ENCODE peak calls at places on chromosome 21, in nine cellular contexts. One of them, this sample, is unnamed.

GRCh38 chr21:37871121-37871862 is 45.0 kb downstream of the KCNJ6 start:
- DNase-seq in psoas muscle: no peak
- DNase-seq in aorta: no peak
- DNase-seq in MG63: no peak
- DNase-seq in Karpas-422: no peak
- DNase-seq in tibial artery: no peak
- DNase-seq in H54: no peak
- DNase-seq in activated CD8-positive, alpha-beta memory T cell treated with anti-CD3 and anti-CD28 coated beads for 4 hours: no peak
- DNase-seq in ACHN: no peak
- DNase-seq in this sample: no peak

GRCh38 chr21:26806734-26807372 is 38.4 kb downstream of the ADAMTS1 start:
- DNase-seq in aorta: no peak
- DNase-seq in MG63: no peak
- DNase-seq in activated CD8-positive, alpha-beta memory T cell treated with anti-CD3 and anti-CD28 coated beads for 4 hours: no peak
- DNase-seq in psoas muscle: no peak
- DNase-seq in Karpas-422: no peak
- DNase-seq in tibial artery: no peak
- DNase-seq in H54: peak; percentile 29
- DNase-seq in ACHN: no peak
- DNase-seq in this sample: no peak

GRCh38 chr21:23853796-23854379 is 1753.4 kb downstream of the MRPL39 start:
- DNase-seq in aorta: no peak
- DNase-seq in tibial artery: no peak
- DNase-seq in psoas muscle: no peak
- DNase-seq in H54: no peak
- DNase-seq in Karpas-422: peak; percentile 64
- DNase-seq in activated CD8-positive, alpha-beta memory T cell treated with anti-CD3 and anti-CD28 coated beads for 4 hours: no peak
- DNase-seq in MG63: no peak
- DNase-seq in ACHN: peak; percentile 26
- DNase-seq in this sample: no peak

GRCh38 chr21:42320791-42321190 is 5.6 kb upstream of the TFF3 start:
- DNase-seq in Karpas-422: no peak
- DNase-seq in MG63: no peak
- DNase-seq in aorta: no peak
- DNase-seq in psoas muscle: no peak
- DNase-seq in ACHN: no peak
- DNase-seq in tibial artery: no peak
- DNase-seq in H54: no peak
- DNase-seq in activated CD8-positive, alpha-beta memory T cell treated with anti-CD3 and anti-CD28 coated beads for 4 hours: no peak
- DNase-seq in this sample: no peak

GRCh38 chr21:20617130-20617529 is 381.1 kb upstream of the NCAM2 start:
- DNase-seq in Karpas-422: no peak
- DNase-seq in aorta: no peak
- DNase-seq in H54: no peak
- DNase-seq in psoas muscle: no peak
- DNase-seq in tibial artery: no peak
- DNase-seq in activated CD8-positive, alpha-beta memory T cell treated with anti-CD3 and anti-CD28 coated beads for 4 hours: no peak
- DNase-seq in ACHN: no peak
- DNase-seq in MG63: no peak
- DNase-seq in this sample: no peak

GRCh38 chr21:27202301-27202700 is 235.4 kb upstream of the ADAMTS5 start:
- DNase-seq in tibial artery: no peak
- DNase-seq in activated CD8-positive, alpha-beta memory T cell treated with anti-CD3 and anti-CD28 coated beads for 4 hours: no peak
- DNase-seq in MG63: no peak
- DNase-seq in Karpas-422: no peak
- DNase-seq in H54: no peak
- DNase-seq in aorta: no peak
- DNase-seq in psoas muscle: no peak
- DNase-seq in ACHN: no peak
- DNase-seq in this sample: no peak

GRCh38 chr21:33640697-33641338 is 723 bp downstream of the CRYZL1 start:
- DNase-seq in psoas muscle: no peak
- DNase-seq in MG63: no peak
- DNase-seq in H54: no peak
- DNase-seq in ACHN: peak; percentile 20
- DNase-seq in aorta: no peak
- DNase-seq in activated CD8-positive, alpha-beta memory T cell treated with anti-CD3 and anti-CD28 coated beads for 4 hours: no peak
- DNase-seq in Karpas-422: peak; percentile 66
- DNase-seq in tibial artery: no peak
- DNase-seq in this sample: peak; percentile 19

GRCh38 chr21:46560568-46561447 is 44.1 kb downstream of the S100B start:
- DNase-seq in H54: no peak
- DNase-seq in MG63: no peak
- DNase-seq in activated CD8-positive, alpha-beta memory T cell treated with anti-CD3 and anti-CD28 coated beads for 4 hours: no peak
- DNase-seq in psoas muscle: no peak
- DNase-seq in tibial artery: no peak
- DNase-seq in ACHN: no peak
- DNase-seq in Karpas-422: peak; percentile 79
- DNase-seq in aorta: peak; percentile 74
- DNase-seq in this sample: no peak

GRCh38 chr21:43643193-43643592 is 16.1 kb downstream of the HSF2BP start:
- DNase-seq in H54: no peak
- DNase-seq in psoas muscle: no peak
- DNase-seq in aorta: no peak
- DNase-seq in ACHN: no peak
- DNase-seq in activated CD8-positive, alpha-beta memory T cell treated with anti-CD3 and anti-CD28 coated beads for 4 hours: no peak
- DNase-seq in tibial artery: no peak
- DNase-seq in Karpas-422: no peak
- DNase-seq in MG63: no peak
- DNase-seq in this sample: no peak

GRCh38 chr21:45261093-45261492 is 26.6 kb downstream of the POFUT2 start:
- DNase-seq in psoas muscle: no peak
- DNase-seq in activated CD8-positive, alpha-beta memory T cell treated with anti-CD3 and anti-CD28 coated beads for 4 hours: no peak
- DNase-seq in aorta: peak; percentile 48
- DNase-seq in tibial artery: peak; percentile 4
- DNase-seq in MG63: no peak
- DNase-seq in H54: no peak
- DNase-seq in ACHN: no peak
- DNase-seq in Karpas-422: no peak
- DNase-seq in this sample: no peak

GRCh38 chr21:25371831-25372434 is 235.3 kb downstream of the MRPL39 start:
- DNase-seq in tibial artery: no peak
- DNase-seq in psoas muscle: no peak
- DNase-seq in MG63: no peak
- DNase-seq in H54: no peak
- DNase-seq in ACHN: no peak
- DNase-seq in Karpas-422: no peak
- DNase-seq in activated CD8-positive, alpha-beta memory T cell treated with anti-CD3 and anti-CD28 coated beads for 4 hours: no peak
- DNase-seq in aorta: no peak
- DNase-seq in this sample: no peak

GRCh38 chr21:16775056-16775455 is 737.8 kb upstream of the CXADR start:
- DNase-seq in Karpas-422: no peak
- DNase-seq in psoas muscle: no peak
- DNase-seq in activated CD8-positive, alpha-beta memory T cell treated with anti-CD3 and anti-CD28 coated beads for 4 hours: no peak
- DNase-seq in aorta: no peak
- DNase-seq in MG63: no peak
- DNase-seq in ACHN: no peak
- DNase-seq in tibial artery: no peak
- DNase-seq in H54: no peak
- DNase-seq in this sample: no peak

GRCh38 chr21:31658053-31658452 is 1.4 kb upstream of the SOD1 start:
- DNase-seq in Karpas-422: no peak
- DNase-seq in tibial artery: no peak
- DNase-seq in psoas muscle: no peak
- DNase-seq in MG63: peak; percentile 15
- DNase-seq in activated CD8-positive, alpha-beta memory T cell treated with anti-CD3 and anti-CD28 coated beads for 4 hours: no peak
- DNase-seq in ACHN: no peak
- DNase-seq in aorta: no peak
- DNase-seq in H54: no peak
- DNase-seq in this sample: no peak

GRCh38 chr21:33761104-33762036 is 119.1 kb downstream of the ITSN1 start:
- DNase-seq in MG63: peak; percentile 75
- DNase-seq in psoas muscle: no peak
- DNase-seq in tibial artery: peak; percentile 31
- DNase-seq in aorta: no peak
- DNase-seq in H54: peak; percentile 77
- DNase-seq in activated CD8-positive, alpha-beta memory T cell treated with anti-CD3 and anti-CD28 coated beads for 4 hours: no peak
- DNase-seq in Karpas-422: no peak
- DNase-seq in ACHN: peak; percentile 93
- DNase-seq in this sample: peak; percentile 23

GRCh38 chr21:38221594-38221993 is 35.2 kb upstream of the KCNJ15 start:
- DNase-seq in ACHN: peak; percentile 12
- DNase-seq in psoas muscle: no peak
- DNase-seq in aorta: no peak
- DNase-seq in MG63: no peak
- DNase-seq in tibial artery: no peak
- DNase-seq in activated CD8-positive, alpha-beta memory T cell treated with anti-CD3 and anti-CD28 coated beads for 4 hours: no peak
- DNase-seq in Karpas-422: no peak
- DNase-seq in H54: no peak
- DNase-seq in this sample: no peak

GRCh38 chr21:30329203-30329868 is 8.2 kb downstream of the KRTAP27-1 start:
- DNase-seq in ACHN: no peak
- DNase-seq in tibial artery: no peak
- DNase-seq in activated CD8-positive, alpha-beta memory T cell treated with anti-CD3 and anti-CD28 coated beads for 4 hours: no peak
- DNase-seq in H54: no peak
- DNase-seq in aorta: no peak
- DNase-seq in MG63: peak; percentile 10
- DNase-seq in psoas muscle: no peak
- DNase-seq in Karpas-422: no peak
- DNase-seq in this sample: no peak

GRCh38 chr21:15686506-15686905 is 43.3 kb upstream of the USP25 start:
- DNase-seq in tibial artery: no peak
- DNase-seq in psoas muscle: no peak
- DNase-seq in activated CD8-positive, alpha-beta memory T cell treated with anti-CD3 and anti-CD28 coated beads for 4 hours: no peak
- DNase-seq in H54: no peak
- DNase-seq in ACHN: no peak
- DNase-seq in Karpas-422: no peak
- DNase-seq in aorta: no peak
- DNase-seq in MG63: no peak
- DNase-seq in this sample: no peak

GRCh38 chr21:38505654-38506523 is 7.6 kb upstream of the ERG start:
- DNase-seq in Karpas-422: peak; percentile 76
- DNase-seq in psoas muscle: no peak
- DNase-seq in MG63: peak; percentile 37
- DNase-seq in activated CD8-positive, alpha-beta memory T cell treated with anti-CD3 and anti-CD28 coated beads for 4 hours: no peak
- DNase-seq in ACHN: peak; percentile 40
- DNase-seq in H54: peak; percentile 29
- DNase-seq in tibial artery: no peak
- DNase-seq in aorta: no peak
- DNase-seq in this sample: peak; percentile 45

GRCh38 chr21:38643404-38644023 is 145.2 kb upstream of the ERG start:
- DNase-seq in ACHN: no peak
- DNase-seq in H54: no peak
- DNase-seq in MG63: no peak
- DNase-seq in aorta: no peak
- DNase-seq in Karpas-422: no peak
- DNase-seq in tibial artery: no peak
- DNase-seq in psoas muscle: no peak
- DNase-seq in activated CD8-positive, alpha-beta memory T cell treated with anti-CD3 and anti-CD28 coated beads for 4 hours: no peak
- DNase-seq in this sample: no peak

GRCh38 chr21:16082038-16082816 is 352.4 kb downstream of the USP25 start:
- DNase-seq in psoas muscle: no peak
- DNase-seq in tibial artery: no peak
- DNase-seq in activated CD8-positive, alpha-beta memory T cell treated with anti-CD3 and anti-CD28 coated beads for 4 hours: no peak
- DNase-seq in aorta: no peak
- DNase-seq in ACHN: peak; percentile 46
- DNase-seq in MG63: no peak
- DNase-seq in H54: no peak
- DNase-seq in Karpas-422: peak; percentile 68
- DNase-seq in this sample: no peak

GRCh38 chr21:27954806-27955205 is 987.9 kb upstream of the ADAMTS5 start:
- DNase-seq in Karpas-422: no peak
- DNase-seq in MG63: no peak
- DNase-seq in H54: no peak
- DNase-seq in tibial artery: no peak
- DNase-seq in psoas muscle: no peak
- DNase-seq in activated CD8-positive, alpha-beta memory T cell treated with anti-CD3 and anti-CD28 coated beads for 4 hours: no peak
- DNase-seq in ACHN: no peak
- DNase-seq in aorta: no peak
- DNase-seq in this sample: no peak

GRCh38 chr21:37548521-37548981 is 182.0 kb downstream of the DYRK1A start:
- DNase-seq in H54: no peak
- DNase-seq in activated CD8-positive, alpha-beta memory T cell treated with anti-CD3 and anti-CD28 coated beads for 4 hours: no peak
- DNase-seq in tibial artery: no peak
- DNase-seq in psoas muscle: no peak
- DNase-seq in Karpas-422: no peak
- DNase-seq in ACHN: no peak
- DNase-seq in MG63: no peak
- DNase-seq in aorta: no peak
- DNase-seq in this sample: no peak

GRCh38 chr21:39125752-39126485 is 57.3 kb downstream of the PSMG1 start:
- DNase-seq in aorta: no peak
- DNase-seq in psoas muscle: peak; percentile 63
- DNase-seq in ACHN: peak; percentile 71
- DNase-seq in MG63: peak; percentile 53
- DNase-seq in tibial artery: peak; percentile 51
- DNase-seq in H54: peak; percentile 62
- DNase-seq in Karpas-422: peak; percentile 73
- DNase-seq in activated CD8-positive, alpha-beta memory T cell treated with anti-CD3 and anti-CD28 coated beads for 4 hours: no peak
- DNase-seq in this sample: no peak

This sample was measured in uterus.